ENCODE peak calls at places on chromosomes 16 and 17, in nine cellular contexts. F, Z, J, U, T, L, S, B and R are unnamed samples.
A peak's percentile ranks its signal among the peaks of the same experiment; 100 is the strongest.

GRCh38 chr17:61981323-61981722 is 53.5 kb upstream of the INTS2 start:
- DNase-seq in F (no peak), Z (no peak), J (no peak), U (peak; percentile 23), T (no peak), L (no peak), S (no peak), B (no peak), R (no peak)

GRCh38 chr16:54928016-54928356 is 2.7 kb upstream of the IRX5 start:
- DNase-seq in F (no peak), Z (peak; percentile 27), J (peak; percentile 45), U (no peak), T (no peak), L (no peak), S (no peak), B (peak; percentile 63), R (no peak)

GRCh38 chr16:14300631-14301149 is 229.6 kb downstream of the MRTFB start:
- DNase-seq in F (peak; percentile 54), Z (peak; percentile 91), J (peak; percentile 86), U (peak; percentile 66), T (no peak), L (peak; percentile 65), S (peak; percentile 63), B (peak; percentile 85), R (peak; percentile 34)

GRCh38 chr17:82930924-82931695 is 91.3 kb upstream of the ZNF750 start:
- DNase-seq in F (no peak), Z (no peak), J (no peak), U (no peak), T (no peak), L (peak; percentile 41), S (no peak), B (no peak), R (no peak)

GRCh38 chr17:60323754-60324153 is 68.2 kb downstream of the USP32 start:
- DNase-seq in F (no peak), Z (no peak), J (no peak), U (no peak), T (no peak), L (no peak), S (no peak), B (no peak), R (no peak)

GRCh38 chr16:69925311-69925710 is 25.8 kb upstream of the CLEC18A start:
- DNase-seq in F (no peak), Z (no peak), J (no peak), U (no peak), T (no peak), L (no peak), S (no peak), B (no peak), R (no peak)

GRCh38 chr16:1767116-1767994 is 4.0 kb downstream of the NME3 start:
- DNase-seq in F (no peak), Z (no peak), J (no peak), U (no peak), T (no peak), L (no peak), S (no peak), B (no peak), R (no peak)

GRCh38 chr17:58334661-58335060 is 6.1 kb upstream of the TSPOAP1 start:
- DNase-seq in F (no peak), Z (no peak), J (no peak), U (no peak), T (no peak), L (peak; percentile 41), S (no peak), B (peak; percentile 49), R (no peak)

GRCh38 chr17:38715216-38715943 is 10.3 kb downstream of the MLLT6 start:
- DNase-seq in F (no peak), Z (no peak), J (no peak), U (no peak), T (no peak), L (no peak), S (no peak), B (no peak), R (no peak)

GRCh38 chr17:77225246-77225645 is 84.5 kb downstream of the SEC14L1 start:
- DNase-seq in F (no peak), Z (no peak), J (no peak), U (no peak), T (no peak), L (no peak), S (no peak), B (no peak), R (no peak)

GRCh38 chr17:83161298-83162034 is 82.1 kb downstream of the METRNL start:
- DNase-seq in F (no peak), Z (no peak), J (no peak), U (peak; percentile 47), T (no peak), L (no peak), S (peak; percentile 84), B (peak; percentile 32), R (no peak)

GRCh38 chr16:78323315-78323714 is 223.9 kb downstream of the WWOX start:
- DNase-seq in F (no peak), Z (no peak), J (no peak), U (no peak), T (no peak), L (no peak), S (no peak), B (no peak), R (no peak)

GRCh38 chr16:56998861-56999260 is 9.5 kb downstream of the NLRC5 start:
- DNase-seq in F (no peak), Z (no peak), J (no peak), U (no peak), T (no peak), L (no peak), S (no peak), B (no peak), R (no peak)

GRCh38 chr16:47129755-47130435 is 13.8 kb downstream of the NETO2 start:
- DNase-seq in F (no peak), Z (no peak), J (no peak), U (no peak), T (no peak), L (no peak), S (no peak), B (no peak), R (no peak)

DNA sequence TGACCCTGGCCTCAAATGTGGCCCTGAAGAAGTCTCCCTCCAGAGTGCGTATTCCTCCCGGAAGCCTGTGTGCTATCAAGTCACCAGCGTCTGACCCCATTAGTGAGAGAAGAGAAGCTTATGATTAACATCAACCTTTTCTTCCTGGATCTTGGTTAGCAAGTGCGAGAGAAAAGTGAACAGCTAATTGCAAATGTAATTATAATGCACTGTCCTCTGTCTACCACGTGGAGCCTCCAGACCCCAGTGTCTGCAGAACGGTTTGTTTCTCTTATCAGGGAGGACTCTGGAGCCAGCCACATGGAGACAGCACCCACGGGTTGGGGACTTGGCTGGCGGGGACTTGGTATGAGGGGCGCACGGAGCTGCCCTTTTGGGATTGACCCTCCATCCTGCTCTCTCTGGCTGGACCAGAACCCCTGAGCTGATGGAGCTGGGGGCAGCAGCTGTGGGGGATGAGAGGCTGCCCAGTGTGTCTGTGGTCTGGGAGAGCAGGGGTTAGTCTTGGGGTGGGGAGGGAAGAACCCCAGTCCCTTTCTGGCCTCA is 5.7 kb upstream of the TAC4 start:
- DNase-seq in F (no peak), Z (no peak), J (no peak), U (no peak), T (no peak), L (no peak), S (no peak), B (no peak), R (no peak)
- TF ChIP-seq CTCF in F (no peak), Z (no peak), J (no peak), U (no peak), T (no peak), L (no peak), S (no peak), B (no peak), R (no peak)

DNA sequence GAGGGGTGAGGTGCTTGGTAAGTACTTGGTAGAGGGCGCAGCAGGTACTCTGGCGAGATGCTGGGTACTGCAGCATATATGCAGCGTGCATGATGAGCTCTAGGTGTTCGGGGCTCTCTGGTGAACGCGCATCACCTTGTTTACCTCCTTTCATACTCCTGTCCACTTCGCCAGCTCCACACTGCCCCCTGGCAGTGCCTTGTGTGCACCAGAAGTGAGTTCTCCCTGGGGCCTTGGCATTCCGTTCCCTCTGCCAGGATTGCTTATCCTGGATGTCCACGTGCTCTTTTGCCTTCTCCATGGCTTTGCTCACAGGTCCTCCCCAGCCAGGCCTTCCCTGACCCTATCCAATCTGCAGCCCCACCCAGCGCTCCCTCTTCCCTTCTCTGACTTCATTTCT is 154.2 kb downstream of the MRM1 start:
- DNase-seq in F (peak; percentile 34), Z (peak; percentile 74), J (peak; percentile 23), U (no peak), T (no peak), L (peak; percentile 51), S (no peak), B (peak; percentile 91), R (no peak)
- TF ChIP-seq CTCF in F (no peak), Z (peak; percentile 56), J (peak; percentile 50), U (no peak), T (peak; percentile 39), L (peak; percentile 34), S (peak; percentile 18), B (peak; percentile 82), R (peak; percentile 37)

DNA sequence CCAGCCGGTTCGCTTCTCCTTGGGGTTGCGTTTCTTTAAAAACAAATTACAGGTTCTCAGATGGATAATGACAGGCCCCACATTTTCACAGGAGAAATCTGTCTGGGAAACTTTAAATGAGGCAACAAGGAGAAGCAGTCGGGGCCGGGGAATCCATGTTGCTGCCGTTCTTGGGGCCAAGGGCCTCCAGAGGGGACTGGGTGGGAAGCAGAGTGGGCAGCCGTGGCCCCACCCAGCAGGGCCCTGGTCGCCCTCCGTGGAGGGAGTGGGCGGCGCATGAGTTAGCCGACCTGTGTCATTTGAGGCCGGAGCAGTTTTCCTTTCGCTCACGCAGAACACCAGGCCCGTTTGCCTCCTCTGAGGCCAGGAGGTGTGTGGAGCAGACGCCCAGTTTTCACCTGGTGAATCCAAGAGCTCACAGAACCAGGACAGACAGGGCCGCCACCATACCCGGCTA is 207.7 kb upstream of the CIBAR2 start:
- DNase-seq in F (no peak), Z (no peak), J (no peak), U (no peak), T (no peak), L (no peak), S (no peak), B (no peak), R (no peak)
- TF ChIP-seq CTCF in F (no peak), Z (no peak), J (no peak), U (no peak), T (no peak), L (no peak), S (no peak), B (no peak), R (no peak)

GRCh38 chr17:70608957-70609356 is 439.6 kb downstream of the KCNJ2 start:
- DNase-seq in F (no peak), Z (no peak), J (no peak), U (no peak), T (no peak), L (no peak), S (no peak), B (no peak), R (no peak)

GRCh38 chr17:70608193-70608592 is 438.9 kb downstream of the KCNJ2 start:
- DNase-seq in F (no peak), Z (peak; percentile 20), J (no peak), U (peak; percentile 22), T (no peak), L (no peak), S (no peak), B (no peak), R (no peak)

GRCh38 chr17:70603226-70603625 is 433.9 kb downstream of the KCNJ2 start:
- DNase-seq in F (no peak), Z (no peak), J (no peak), U (no peak), T (no peak), L (no peak), S (no peak), B (no peak), R (no peak)

GRCh38 chr17:70609566-70609965 is 440.2 kb downstream of the KCNJ2 start:
- DNase-seq in F (no peak), Z (no peak), J (no peak), U (no peak), T (no peak), L (no peak), S (no peak), B (no peak), R (no peak)

GRCh38 chr17:70604854-70605253 is 435.5 kb downstream of the KCNJ2 start:
- DNase-seq in F (no peak), Z (peak; percentile 11), J (no peak), U (no peak), T (no peak), L (no peak), S (no peak), B (no peak), R (no peak)
- TF ChIP-seq CTCF in F (no peak), Z (no peak), J (no peak), U (no peak), T (no peak), L (no peak), S (no peak), B (peak; percentile 60), R (no peak)